ENCODE peak calls at places on chromosomes 5 and 9, in six cellular contexts. One of them, this sample, is unnamed.
A peak's percentile ranks its signal among the peaks of the same experiment; 100 is the strongest.

GRCh38 chr5:115313052-115313451 is 16.6 kb upstream of the CCDC112 start:
- DNase-seq in mucosa of descending colon: no peak
- DNase-seq in SJSA1: no peak
- DNase-seq in GM23338: peak; percentile 23
- DNase-seq in cardiac fibroblast: no peak
- DNase-seq in CD8-positive, alpha-beta memory T cell: no peak
- DNase-seq in this sample: no peak

GRCh38 chr5:158139161-158139560 is 280.2 kb upstream of the CLINT1 start:
- DNase-seq in mucosa of descending colon: no peak
- DNase-seq in SJSA1: no peak
- DNase-seq in GM23338: no peak
- DNase-seq in cardiac fibroblast: no peak
- DNase-seq in CD8-positive, alpha-beta memory T cell: no peak
- DNase-seq in this sample: no peak

GRCh38 chr5:41181691-41182564 is 31.4 kb downstream of the C6 start:
- DNase-seq in mucosa of descending colon: peak; percentile 30
- DNase-seq in SJSA1: no peak
- DNase-seq in GM23338: no peak
- DNase-seq in cardiac fibroblast: no peak
- DNase-seq in CD8-positive, alpha-beta memory T cell: no peak
- DNase-seq in this sample: peak; percentile 45

GRCh38 chr9:109812818-109813281 is 32.9 kb downstream of the PALM2AKAP2 start:
- DNase-seq in mucosa of descending colon: no peak
- DNase-seq in SJSA1: no peak
- DNase-seq in GM23338: no peak
- DNase-seq in cardiac fibroblast: no peak
- DNase-seq in CD8-positive, alpha-beta memory T cell: no peak
- DNase-seq in this sample: no peak

GRCh38 chr9:79637180-79637925 is 65.6 kb downstream of the TLE4 start:
- DNase-seq in mucosa of descending colon: no peak
- DNase-seq in SJSA1: no peak
- DNase-seq in GM23338: no peak
- DNase-seq in cardiac fibroblast: no peak
- DNase-seq in CD8-positive, alpha-beta memory T cell: no peak
- DNase-seq in this sample: no peak

GRCh38 chr5:14917719-14918118 is 46.1 kb upstream of the ANKH start:
- DNase-seq in mucosa of descending colon: no peak
- DNase-seq in SJSA1: no peak
- DNase-seq in GM23338: no peak
- DNase-seq in cardiac fibroblast: no peak
- DNase-seq in CD8-positive, alpha-beta memory T cell: no peak
- DNase-seq in this sample: no peak

GRCh38 chr9:124008307-124008854 is 3.2 kb upstream of the LHX2 start:
- DNase-seq in mucosa of descending colon: no peak
- DNase-seq in SJSA1: no peak
- DNase-seq in GM23338: peak; percentile 76
- DNase-seq in cardiac fibroblast: no peak
- DNase-seq in CD8-positive, alpha-beta memory T cell: no peak
- DNase-seq in this sample: no peak

GRCh38 chr5:146744358-146744757 is 134.2 kb downstream of the PPP2R2B start:
- DNase-seq in mucosa of descending colon: no peak
- DNase-seq in SJSA1: no peak
- DNase-seq in GM23338: no peak
- DNase-seq in cardiac fibroblast: peak; percentile 51
- DNase-seq in CD8-positive, alpha-beta memory T cell: no peak
- DNase-seq in this sample: no peak

GRCh38 chr5:93579561-93580386 is 1.2 kb downstream of the NR2F1-AS1 start:
- DNase-seq in mucosa of descending colon: no peak
- DNase-seq in SJSA1: no peak
- DNase-seq in GM23338: peak; percentile 69
- DNase-seq in cardiac fibroblast: peak; percentile 65
- DNase-seq in CD8-positive, alpha-beta memory T cell: no peak
- DNase-seq in this sample: peak; percentile 33

GRCh38 chr5:38640012-38640395 is 83.6 kb upstream of the LIFR start:
- DNase-seq in mucosa of descending colon: no peak
- DNase-seq in SJSA1: no peak
- DNase-seq in GM23338: no peak
- DNase-seq in cardiac fibroblast: peak; percentile 58
- DNase-seq in CD8-positive, alpha-beta memory T cell: no peak
- DNase-seq in this sample: no peak

GRCh38 chr9:126397056-126397455 is 70.4 kb downstream of the MVB12B start:
- DNase-seq in mucosa of descending colon: peak; percentile 40
- DNase-seq in SJSA1: no peak
- DNase-seq in GM23338: no peak
- DNase-seq in cardiac fibroblast: no peak
- DNase-seq in CD8-positive, alpha-beta memory T cell: peak; percentile 88
- DNase-seq in this sample: peak; percentile 48

GRCh38 chr9:137077010-137077747 is at the start of gene UAP1L1:
- DNase-seq in mucosa of descending colon: peak; percentile 79
- DNase-seq in SJSA1: peak; percentile 67
- DNase-seq in GM23338: peak; percentile 74
- DNase-seq in cardiac fibroblast: peak; percentile 73
- DNase-seq in CD8-positive, alpha-beta memory T cell: peak; percentile 63
- DNase-seq in this sample: peak; percentile 45

GRCh38 chr5:151719228-151719861 is 32.6 kb upstream of the SPARC start:
- DNase-seq in mucosa of descending colon: peak; percentile 62
- DNase-seq in SJSA1: peak; percentile 63
- DNase-seq in GM23338: peak; percentile 70
- DNase-seq in cardiac fibroblast: peak; percentile 70
- DNase-seq in CD8-positive, alpha-beta memory T cell: no peak
- DNase-seq in this sample: peak; percentile 42
- H3K4me3 ChIP-seq in mucosa of descending colon: no peak overlapping the region
- H3K4me3 ChIP-seq in SJSA1: no peak overlapping the region
- H3K4me3 ChIP-seq in GM23338: no peak overlapping the region
- H3K4me3 ChIP-seq in cardiac fibroblast: no peak overlapping the region
- H3K4me3 ChIP-seq in CD8-positive, alpha-beta memory T cell: no peak overlapping the region
- H3K4me3 ChIP-seq in this sample: no peak overlapping the region

GRCh38 chr5:124730381-124730780 is 16.1 kb downstream of the ZNF608 start:
- DNase-seq in mucosa of descending colon: no peak
- DNase-seq in SJSA1: no peak
- DNase-seq in GM23338: no peak
- DNase-seq in cardiac fibroblast: no peak
- DNase-seq in CD8-positive, alpha-beta memory T cell: no peak
- DNase-seq in this sample: no peak

GRCh38 chr5:124725622-124726258 is 20.7 kb downstream of the ZNF608 start:
- DNase-seq in mucosa of descending colon: no peak
- DNase-seq in SJSA1: no peak
- DNase-seq in GM23338: no peak
- DNase-seq in cardiac fibroblast: no peak
- DNase-seq in CD8-positive, alpha-beta memory T cell: no peak
- DNase-seq in this sample: no peak

GRCh38 chr5:124729687-124730359 is 16.6 kb downstream of the ZNF608 start:
- DNase-seq in mucosa of descending colon: no peak
- DNase-seq in SJSA1: no peak
- DNase-seq in GM23338: no peak
- DNase-seq in cardiac fibroblast: no peak
- DNase-seq in CD8-positive, alpha-beta memory T cell: no peak
- DNase-seq in this sample: no peak

GRCh38 chr5:124726631-124727362 is 19.6 kb downstream of the ZNF608 start:
- DNase-seq in mucosa of descending colon: no peak
- DNase-seq in SJSA1: no peak
- DNase-seq in GM23338: no peak
- DNase-seq in cardiac fibroblast: no peak
- DNase-seq in CD8-positive, alpha-beta memory T cell: no peak
- DNase-seq in this sample: no peak

DNA sequence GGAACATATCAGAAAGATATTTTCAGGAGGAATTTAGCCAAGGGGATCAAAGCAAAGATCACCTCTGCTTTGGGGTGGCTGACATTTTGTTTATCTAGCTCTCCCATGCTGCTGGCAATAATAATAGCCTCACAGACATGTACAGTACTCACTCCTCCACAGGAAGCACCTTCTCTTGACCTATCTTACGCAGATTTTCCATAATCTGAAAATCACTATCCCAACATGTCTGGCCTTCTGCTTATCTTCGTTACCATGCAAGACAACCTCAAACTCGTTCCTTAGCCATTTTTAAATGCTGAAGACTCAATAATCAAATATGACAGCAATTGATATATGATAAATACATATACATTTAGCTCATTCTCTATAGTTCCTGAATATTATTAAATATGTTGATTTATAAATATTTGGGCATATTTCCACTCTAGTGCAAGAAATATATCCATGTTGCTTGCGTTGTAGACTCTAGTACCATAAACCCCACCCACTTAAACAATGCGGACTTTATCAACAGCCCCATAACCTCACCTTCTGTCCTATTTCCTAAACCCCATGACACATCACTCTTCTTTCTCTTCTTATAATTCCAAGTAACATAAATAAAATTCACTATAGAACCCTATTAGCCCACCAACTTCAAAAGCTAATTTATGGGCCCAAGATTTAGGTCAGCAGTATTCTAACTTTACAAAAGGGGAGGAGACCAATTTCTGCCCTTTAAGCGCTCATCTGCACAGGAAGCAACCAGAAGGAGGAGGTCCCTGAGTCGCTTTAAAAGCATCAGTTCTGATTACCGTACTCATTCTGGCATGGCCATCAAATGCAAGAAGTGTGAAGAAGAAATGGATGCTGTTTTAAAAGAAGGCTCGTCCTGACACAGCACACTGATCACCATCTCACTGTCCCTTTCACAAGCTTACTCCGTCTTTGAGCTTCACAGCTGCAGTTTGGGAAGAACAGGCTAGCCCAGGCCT is 17.8 kb downstream of the ZNF608 start:
- DNase-seq in mucosa of descending colon: no peak
- DNase-seq in SJSA1: no peak
- DNase-seq in GM23338: no peak
- DNase-seq in cardiac fibroblast: no peak
- DNase-seq in CD8-positive, alpha-beta memory T cell: no peak
- DNase-seq in this sample: no peak
- H3K4me3 ChIP-seq in mucosa of descending colon: no peak overlapping the region
- H3K4me3 ChIP-seq in SJSA1: no peak overlapping the region
- H3K4me3 ChIP-seq in GM23338: no peak overlapping the region
- H3K4me3 ChIP-seq in cardiac fibroblast: no peak overlapping the region
- H3K4me3 ChIP-seq in CD8-positive, alpha-beta memory T cell: no peak overlapping the region
- H3K4me3 ChIP-seq in this sample: no peak overlapping the region

GRCh38 chr5:172644229-172644628 is 3.2 kb downstream of the NEURL1B start:
- DNase-seq in mucosa of descending colon: peak; percentile 89
- DNase-seq in SJSA1: no peak
- DNase-seq in GM23338: no peak
- DNase-seq in cardiac fibroblast: no peak
- DNase-seq in CD8-positive, alpha-beta memory T cell: no peak
- DNase-seq in this sample: peak; percentile 98
- H3K4me3 ChIP-seq in mucosa of descending colon: no peak overlapping the region
- H3K4me3 ChIP-seq in SJSA1: no peak overlapping the region
- H3K4me3 ChIP-seq in GM23338: no peak overlapping the region
- H3K4me3 ChIP-seq in cardiac fibroblast: no peak overlapping the region
- H3K4me3 ChIP-seq in CD8-positive, alpha-beta memory T cell: no peak overlapping the region
- H3K4me3 ChIP-seq in this sample: no peak overlapping the region

GRCh38 chr5:101009758-101010519 is 106.9 kb upstream of the ST8SIA4 start:
- DNase-seq in mucosa of descending colon: no peak
- DNase-seq in SJSA1: no peak
- DNase-seq in GM23338: peak; percentile 12
- DNase-seq in cardiac fibroblast: no peak
- DNase-seq in CD8-positive, alpha-beta memory T cell: no peak
- DNase-seq in this sample: no peak
- H3K4me3 ChIP-seq in mucosa of descending colon: no peak overlapping the region
- H3K4me3 ChIP-seq in SJSA1: no peak overlapping the region
- H3K4me3 ChIP-seq in GM23338: no peak overlapping the region
- H3K4me3 ChIP-seq in cardiac fibroblast: no peak overlapping the region
- H3K4me3 ChIP-seq in CD8-positive, alpha-beta memory T cell: no peak overlapping the region
- H3K4me3 ChIP-seq in this sample: no peak overlapping the region

DNA sequence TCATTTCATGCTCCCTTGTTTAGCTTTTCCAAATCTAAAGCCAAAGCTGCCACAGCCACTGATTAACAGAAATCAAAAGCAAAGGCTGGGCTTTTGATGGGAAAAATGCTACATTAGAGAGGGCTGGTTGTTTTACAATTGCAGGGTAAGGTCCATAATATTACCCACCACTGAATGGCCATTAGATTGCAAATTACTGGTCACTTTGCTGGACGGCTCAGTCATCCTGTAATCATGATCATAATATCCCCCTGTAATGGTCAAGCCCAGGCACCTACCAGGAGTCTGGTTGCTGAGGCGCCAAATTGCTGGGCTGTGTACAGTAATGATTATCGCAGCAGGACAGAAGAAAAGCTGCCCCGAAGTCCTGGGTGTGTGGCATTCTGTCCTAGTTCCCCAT is 286.5 kb downstream of the ZSWIM6 start:
- DNase-seq in mucosa of descending colon: no peak
- DNase-seq in SJSA1: no peak
- DNase-seq in GM23338: no peak
- DNase-seq in cardiac fibroblast: no peak
- DNase-seq in CD8-positive, alpha-beta memory T cell: no peak
- DNase-seq in this sample: no peak
- H3K4me3 ChIP-seq in mucosa of descending colon: no peak overlapping the region
- H3K4me3 ChIP-seq in SJSA1: no peak overlapping the region
- H3K4me3 ChIP-seq in GM23338: no peak overlapping the region
- H3K4me3 ChIP-seq in cardiac fibroblast: no peak overlapping the region
- H3K4me3 ChIP-seq in CD8-positive, alpha-beta memory T cell: no peak overlapping the region
- H3K4me3 ChIP-seq in this sample: no peak overlapping the region